ENCODE peak calls at places on chromosomes 13 and 19, in nine cellular contexts. J, Y, O, B, H, U, Q, A and D are unnamed samples.
A peak's percentile ranks its signal among the peaks of the same experiment; 100 is the strongest.

GRCh38 chr19:44694184-44694579 is 4.8 kb upstream of the CEACAM16 start:
- DNase-seq in Q (no peak), U (peak; percentile 14), B (no peak), J (no peak), O (no peak), A (no peak), H (no peak), Y (no peak), D (no peak)

GRCh38 chr13:100645382-100645781 is 29.2 kb downstream of the TMTC4 start:
- DNase-seq in Q (no peak), O (no peak), J (no peak), Y (no peak), A (no peak), U (no peak), B (no peak), H (no peak), D (no peak)

GRCh38 chr13:92821324-92821723 is 405.3 kb upstream of the GPC6 start:
- DNase-seq in B (no peak), J (no peak), Q (no peak), Y (no peak), U (no peak), O (no peak), A (no peak), H (no peak), D (no peak)

GRCh38 chr13:29771247-29771646 is 79.2 kb downstream of the UBL3 start:
- DNase-seq in J (peak; percentile 49), B (no peak), O (no peak), Y (no peak), Q (no peak), A (no peak), U (peak; percentile 54), H (no peak), D (no peak)

GRCh38 chr13:25683056-25683455 is 311.3 kb downstream of the ATP8A2 start:
- DNase-seq in A (no peak), B (no peak), O (no peak), Y (no peak), J (no peak), H (no peak), Q (no peak), U (no peak), D (no peak)

GRCh38 chr13:86563308-86563707 is 764.1 kb upstream of the SLITRK6 start:
- DNase-seq in Y (no peak), Q (no peak), J (peak; percentile 75), B (no peak), U (no peak), H (no peak), O (no peak), A (no peak), D (no peak)

GRCh38 chr13:26133851-26134250 is 82.0 kb upstream of the SHISA2 start:
- DNase-seq in O (no peak), A (no peak), B (no peak), U (no peak), J (no peak), Y (no peak), Q (no peak), H (no peak), D (no peak)

GRCh38 chr13:48188640-48189039 is 44.4 kb upstream of the ITM2B start:
- DNase-seq in A (no peak), Y (no peak), O (no peak), U (no peak), J (no peak), H (no peak), Q (no peak), B (no peak), D (no peak)

GRCh38 chr19:51196181-51196580 is 28.7 kb upstream of the CD33 start:
- DNase-seq in O (peak; percentile 24), J (no peak), B (no peak), Q (no peak), Y (no peak), H (no peak), A (no peak), U (no peak), D (no peak)

GRCh38 chr13:19634129-19634740 is 776 bp downstream of the MPHOSPH8 start:
- DNase-seq in A (no peak), J (peak; percentile 57), Y (no peak), B (no peak), Q (no peak), U (no peak), O (no peak), H (no peak), D (peak; percentile 14)

GRCh38 chr19:7679017-7679720 is 1.5 kb upstream of the TRAPPC5 start:
- DNase-seq in Y (peak; percentile 55), Q (no peak), H (peak; percentile 67), B (no peak), U (peak; percentile 80), A (no peak), J (no peak), O (peak; percentile 41), D (no peak)

GRCh38 chr19:7687177-7687576 is 6.5 kb downstream of the TRAPPC5 start:
- DNase-seq in O (no peak), B (no peak), U (no peak), H (no peak), A (no peak), Y (no peak), J (no peak), Q (no peak), D (no peak)

GRCh38 chr13:73060251-73061160 is 1.7 kb downstream of the KLF5 start:
- DNase-seq in H (no peak), U (peak; percentile 2), O (no peak), A (no peak), B (no peak), Y (peak; percentile 48), J (peak; percentile 82), Q (no peak), D (no peak)

GRCh38 chr13:36880961-36881360 is 39.1 kb downstream of the SMAD9 start:
- DNase-seq in Q (no peak), B (no peak), J (peak; percentile 15), U (no peak), Y (no peak), O (no peak), H (no peak), A (no peak), D (no peak)

GRCh38 chr19:45817010-45817724 is 2.1 kb upstream of the RSPH6A start:
- DNase-seq in U (peak; percentile 92), A (peak; percentile 100), H (peak; percentile 92), O (peak; percentile 97), Q (peak; percentile 96), Y (peak; percentile 96), B (peak; percentile 100), J (peak; percentile 90), D (peak; percentile 99)

GRCh38 chr19:4933528-4933927 is 24.2 kb downstream of the UHRF1 start:
- DNase-seq in J (no peak), B (no peak), O (no peak), A (no peak), Q (no peak), Y (no peak), U (no peak), H (no peak), D (no peak)

GRCh38 chr19:36215276-36216171 is 618 bp downstream of the ZNF146 start:
- DNase-seq in A (no peak), B (peak; percentile 7), J (peak; percentile 62), Y (no peak), O (peak; percentile 17), H (no peak), U (no peak), Q (no peak), D (no peak)

GRCh38 chr19:42477117-42477516 is 34.4 kb upstream of the CXCL17 start:
- DNase-seq in B (no peak), A (no peak), H (no peak), J (no peak), Y (no peak), U (no peak), Q (no peak), O (no peak), D (no peak)

GRCh38 chr13:65932587-65933239 is 1297.4 kb downstream of the PCDH9 start:
- DNase-seq in H (no peak), A (no peak), U (no peak), Q (no peak), B (no peak), O (no peak), Y (no peak), J (peak; percentile 7), D (no peak)

GRCh38 chr13:50576156-50576555 is 267.3 kb downstream of the DLEU7 start:
- DNase-seq in O (no peak), J (no peak), Y (no peak), U (no peak), Q (no peak), H (no peak), B (no peak), A (no peak), D (no peak)